ENCODE peak calls at places on chromosomes 2 and 18, in five cellular contexts. K is left lung; X is DMS79 treated with DMSO at 0.1 percent for 48 hours; W is activated naive CD8-positive, alpha-beta T cell treated with anti-CD3 and anti-CD28 coated beads, Interleukin-2, amount 50 U/mL, for 24 hours; E is T-helper 1 cell. S is an unnamed sample.

GRCh38 chr2:157256621-157257020 is 884 bp upstream of the GALNT5 start:
- DNase-seq in W (peak; percentile 10), K (no peak), X (no peak), E (no peak), S (no peak)

GRCh38 chr2:111042772-111043771 is 77.6 kb upstream of the BCL2L11 start:
- DNase-seq in E (no peak), W (peak; percentile 39), K (no peak), X (no peak), S (no peak)

GRCh38 chr18:34492652-34493051 is 217.4 kb upstream of the DTNA start:
- DNase-seq in X (peak; percentile 19), W (no peak), K (no peak), E (no peak), S (peak; percentile 48)

GRCh38 chr2:111118455-111119003 is 2.2 kb upstream of the BCL2L11 start:
- DNase-seq in X (no peak), W (no peak), E (no peak), K (no peak), S (no peak)

GRCh38 chr2:179562330-179562885 is 297.8 kb upstream of the SESTD1 start:
- DNase-seq in K (no peak), X (peak; percentile 42), E (no peak), W (no peak), S (no peak)

GRCh38 chr2:120934891-120935338 is 199.2 kb downstream of the GLI2 start:
- DNase-seq in W (no peak), X (no peak), K (no peak), E (no peak), S (peak; percentile 30)

GRCh38 chr2:51413726-51414125 is 381.8 kb upstream of the NRXN1 start:
- DNase-seq in X (no peak), K (no peak), E (no peak), W (no peak), S (no peak)

GRCh38 chr2:150475479-150476212 is 11.8 kb downstream of the RND3 start:
- DNase-seq in E (no peak), W (no peak), K (no peak), X (no peak), S (no peak)

GRCh38 chr2:148557844-148558436 is 86.6 kb upstream of the EPC2 start:
- DNase-seq in X (no peak), E (no peak), W (no peak), K (no peak), S (no peak)

GRCh38 chr2:134919360-134920210 is 963 bp downstream of the CCNT2 start:
- DNase-seq in K (no peak), X (peak; percentile 34), W (peak; percentile 48), E (peak; percentile 17), S (no peak)

GRCh38 chr18:63828120-63828519 is 52.9 kb downstream of the SERPINB7 start:
- DNase-seq in W (no peak), K (no peak), X (no peak), E (no peak), S (no peak)

GRCh38 chr2:152098033-152098797 is 629 bp downstream of the CACNB4 start:
- DNase-seq in X (peak; percentile 9), E (no peak), K (peak; percentile 44), W (peak; percentile 13), S (peak; percentile 59)

GRCh38 chr2:215850380-215850779 is 163.0 kb downstream of the MREG start:
- DNase-seq in X (no peak), W (no peak), E (no peak), K (no peak), S (no peak)

GRCh38 chr2:101205521-101205998 is 47.1 kb upstream of the CNOT11 start:
- DNase-seq in X (peak; percentile 72), W (peak; percentile 32), E (peak; percentile 18), K (peak; percentile 54), S (peak; percentile 62)

GRCh38 chr2:36487947-36488346 is 110.0 kb downstream of the FEZ2 start:
- DNase-seq in E (no peak), X (no peak), W (no peak), K (no peak), S (no peak)

GRCh38 chr2:27428978-27429541 is 629 bp downstream of the NRBP1 start:
- DNase-seq in E (peak; percentile 73), X (peak; percentile 59), K (peak; percentile 89), W (peak; percentile 82), S (peak; percentile 80)

GRCh38 chr2:170817999-170818293 is 1.3 kb downstream of the GAD1 start:
- DNase-seq in E (no peak), X (no peak), W (peak; percentile 22), K (no peak), S (no peak)

GRCh38 chr2:85184990-85185389 is 51.8 kb downstream of the TCF7L1 start:
- DNase-seq in W (no peak), E (no peak), K (no peak), X (no peak), S (no peak)

GRCh38 chr2:57760448-57760847 is 286.2 kb upstream of the VRK2 start:
- DNase-seq in E (no peak), W (no peak), K (no peak), X (no peak), S (peak; percentile 11)

GRCh38 chr2:102304268-102304667 is 7.1 kb upstream of the IL1RL1 start:
- DNase-seq in W (no peak), K (no peak), E (no peak), X (no peak), S (no peak)

GRCh38 chr2:101754613-101755012 is 57.1 kb downstream of the MAP4K4 start:
- DNase-seq in W (no peak), E (no peak), K (no peak), X (no peak), S (no peak)